ENCODE peak calls at places on chromosomes 4 and X, in eight cellular contexts. One of them, this sample, is unnamed.

GRCh38 chr4:140004580-140005314 is 149.2 kb downstream of the MAML3 start:
- DNase-seq in neural progenitor cell: peak
- DNase-seq in activated gamma-delta T cell treated with Interleukin-2 at 50 U/mL for 16 hours: no peak
- DNase-seq in upper lobe of right lung: peak
- DNase-seq in activated T-cell treated with anti-CD3 and anti-CD28 coated beads for 1 hour: no peak
- DNase-seq in lower leg skin: no peak
- DNase-seq in kidney tubule cell: peak
- DNase-seq in sigmoid colon: peak
- DNase-seq in this sample: no peak

GRCh38 chr4:185637162-185637875 is 102.0 kb upstream of the PDLIM3 start:
- DNase-seq in sigmoid colon: no peak
- DNase-seq in upper lobe of right lung: no peak
- DNase-seq in kidney tubule cell: no peak
- DNase-seq in activated gamma-delta T cell treated with Interleukin-2 at 50 U/mL for 16 hours: no peak
- DNase-seq in neural progenitor cell: no peak
- DNase-seq in lower leg skin: no peak
- DNase-seq in activated T-cell treated with anti-CD3 and anti-CD28 coated beads for 1 hour: no peak
- DNase-seq in this sample: no peak

GRCh38 chrX:139844163-139844562 is 88.7 kb downstream of the ATP11C start:
- DNase-seq in neural progenitor cell: no peak
- DNase-seq in activated T-cell treated with anti-CD3 and anti-CD28 coated beads for 1 hour: no peak
- DNase-seq in lower leg skin: no peak
- DNase-seq in activated gamma-delta T cell treated with Interleukin-2 at 50 U/mL for 16 hours: no peak
- DNase-seq in upper lobe of right lung: no peak
- DNase-seq in kidney tubule cell: peak
- DNase-seq in sigmoid colon: no peak
- DNase-seq in this sample: no peak

GRCh38 chr4:85779165-85779564 is 304.2 kb downstream of the ARHGAP24 start:
- DNase-seq in neural progenitor cell: no peak
- DNase-seq in activated gamma-delta T cell treated with Interleukin-2 at 50 U/mL for 16 hours: no peak
- DNase-seq in kidney tubule cell: peak
- DNase-seq in lower leg skin: no peak
- DNase-seq in activated T-cell treated with anti-CD3 and anti-CD28 coated beads for 1 hour: no peak
- DNase-seq in sigmoid colon: no peak
- DNase-seq in upper lobe of right lung: no peak
- DNase-seq in this sample: no peak

GRCh38 chr4:17165256-17165655 is 266.8 kb upstream of the LDB2 start:
- DNase-seq in neural progenitor cell: no peak
- DNase-seq in lower leg skin: no peak
- DNase-seq in upper lobe of right lung: no peak
- DNase-seq in activated gamma-delta T cell treated with Interleukin-2 at 50 U/mL for 16 hours: no peak
- DNase-seq in activated T-cell treated with anti-CD3 and anti-CD28 coated beads for 1 hour: no peak
- DNase-seq in sigmoid colon: no peak
- DNase-seq in kidney tubule cell: no peak
- DNase-seq in this sample: no peak

GRCh38 chr4:91754716-91755115 is 549.0 kb upstream of the GRID2 start:
- DNase-seq in neural progenitor cell: no peak
- DNase-seq in sigmoid colon: no peak
- DNase-seq in kidney tubule cell: no peak
- DNase-seq in lower leg skin: no peak
- DNase-seq in activated gamma-delta T cell treated with Interleukin-2 at 50 U/mL for 16 hours: no peak
- DNase-seq in activated T-cell treated with anti-CD3 and anti-CD28 coated beads for 1 hour: no peak
- DNase-seq in upper lobe of right lung: no peak
- DNase-seq in this sample: no peak

GRCh38 chr4:134885436-134885835 is 683.8 kb upstream of the PABPC4L start:
- DNase-seq in lower leg skin: no peak
- DNase-seq in sigmoid colon: no peak
- DNase-seq in neural progenitor cell: no peak
- DNase-seq in upper lobe of right lung: no peak
- DNase-seq in kidney tubule cell: no peak
- DNase-seq in activated T-cell treated with anti-CD3 and anti-CD28 coated beads for 1 hour: no peak
- DNase-seq in activated gamma-delta T cell treated with Interleukin-2 at 50 U/mL for 16 hours: no peak
- DNase-seq in this sample: no peak

GRCh38 chr4:120874792-120875774 is 47.4 kb downstream of the PRDM5 start:
- DNase-seq in activated T-cell treated with anti-CD3 and anti-CD28 coated beads for 1 hour: no peak
- DNase-seq in activated gamma-delta T cell treated with Interleukin-2 at 50 U/mL for 16 hours: no peak
- DNase-seq in sigmoid colon: no peak
- DNase-seq in lower leg skin: no peak
- DNase-seq in kidney tubule cell: no peak
- DNase-seq in neural progenitor cell: peak
- DNase-seq in upper lobe of right lung: no peak
- DNase-seq in this sample: no peak

GRCh38 chr4:143302526-143302925 is 34.1 kb upstream of the GAB1 start:
- DNase-seq in neural progenitor cell: no peak
- DNase-seq in lower leg skin: no peak
- DNase-seq in activated gamma-delta T cell treated with Interleukin-2 at 50 U/mL for 16 hours: no peak
- DNase-seq in kidney tubule cell: no peak
- DNase-seq in sigmoid colon: no peak
- DNase-seq in upper lobe of right lung: no peak
- DNase-seq in activated T-cell treated with anti-CD3 and anti-CD28 coated beads for 1 hour: no peak
- DNase-seq in this sample: no peak

GRCh38 chr4:335515-335914 is 2.1 kb upstream of the ZNF141 start:
- DNase-seq in sigmoid colon: no peak
- DNase-seq in lower leg skin: no peak
- DNase-seq in neural progenitor cell: no peak
- DNase-seq in kidney tubule cell: no peak
- DNase-seq in activated gamma-delta T cell treated with Interleukin-2 at 50 U/mL for 16 hours: no peak
- DNase-seq in activated T-cell treated with anti-CD3 and anti-CD28 coated beads for 1 hour: no peak
- DNase-seq in upper lobe of right lung: no peak
- DNase-seq in this sample: no peak

GRCh38 chr4:151325320-151326246 is at the start of gene SH3D19:
- DNase-seq in activated T-cell treated with anti-CD3 and anti-CD28 coated beads for 1 hour: no peak
- DNase-seq in upper lobe of right lung: peak
- DNase-seq in sigmoid colon: peak
- DNase-seq in lower leg skin: peak
- DNase-seq in neural progenitor cell: peak
- DNase-seq in activated gamma-delta T cell treated with Interleukin-2 at 50 U/mL for 16 hours: no peak
- DNase-seq in kidney tubule cell: peak
- DNase-seq in this sample: no peak

GRCh38 chr4:108060164-108060563 is 70.5 kb downstream of the HADH start:
- DNase-seq in activated T-cell treated with anti-CD3 and anti-CD28 coated beads for 1 hour: no peak
- DNase-seq in lower leg skin: no peak
- DNase-seq in kidney tubule cell: peak
- DNase-seq in sigmoid colon: no peak
- DNase-seq in upper lobe of right lung: no peak
- DNase-seq in neural progenitor cell: peak
- DNase-seq in activated gamma-delta T cell treated with Interleukin-2 at 50 U/mL for 16 hours: no peak
- DNase-seq in this sample: no peak

GRCh38 chr4:95167809-95168208 is 381.0 kb downstream of the UNC5C start:
- DNase-seq in upper lobe of right lung: no peak
- DNase-seq in lower leg skin: no peak
- DNase-seq in sigmoid colon: no peak
- DNase-seq in neural progenitor cell: peak
- DNase-seq in activated T-cell treated with anti-CD3 and anti-CD28 coated beads for 1 hour: no peak
- DNase-seq in activated gamma-delta T cell treated with Interleukin-2 at 50 U/mL for 16 hours: no peak
- DNase-seq in kidney tubule cell: no peak
- DNase-seq in this sample: no peak

GRCh38 chr4:85759392-85759791 is 284.4 kb downstream of the ARHGAP24 start:
- DNase-seq in activated T-cell treated with anti-CD3 and anti-CD28 coated beads for 1 hour: no peak
- DNase-seq in neural progenitor cell: no peak
- DNase-seq in sigmoid colon: no peak
- DNase-seq in lower leg skin: no peak
- DNase-seq in kidney tubule cell: no peak
- DNase-seq in activated gamma-delta T cell treated with Interleukin-2 at 50 U/mL for 16 hours: no peak
- DNase-seq in upper lobe of right lung: no peak
- DNase-seq in this sample: no peak

GRCh38 chr4:649293-649625 is 23.9 kb downstream of the PDE6B start:
- DNase-seq in activated T-cell treated with anti-CD3 and anti-CD28 coated beads for 1 hour: no peak
- DNase-seq in upper lobe of right lung: no peak
- DNase-seq in neural progenitor cell: no peak
- DNase-seq in activated gamma-delta T cell treated with Interleukin-2 at 50 U/mL for 16 hours: no peak
- DNase-seq in sigmoid colon: no peak
- DNase-seq in kidney tubule cell: no peak
- DNase-seq in lower leg skin: no peak
- DNase-seq in this sample: no peak

GRCh38 chrX:71870337-71871098 is 40.1 kb upstream of the NHSL2 start:
- DNase-seq in activated T-cell treated with anti-CD3 and anti-CD28 coated beads for 1 hour: no peak
- DNase-seq in lower leg skin: no peak
- DNase-seq in activated gamma-delta T cell treated with Interleukin-2 at 50 U/mL for 16 hours: no peak
- DNase-seq in upper lobe of right lung: no peak
- DNase-seq in kidney tubule cell: peak
- DNase-seq in sigmoid colon: no peak
- DNase-seq in neural progenitor cell: peak
- DNase-seq in this sample: no peak

GRCh38 chr4:6573551-6573950 is 1.4 kb upstream of the MAN2B2 start:
- DNase-seq in kidney tubule cell: no peak
- DNase-seq in sigmoid colon: no peak
- DNase-seq in activated T-cell treated with anti-CD3 and anti-CD28 coated beads for 1 hour: no peak
- DNase-seq in neural progenitor cell: no peak
- DNase-seq in upper lobe of right lung: no peak
- DNase-seq in activated gamma-delta T cell treated with Interleukin-2 at 50 U/mL for 16 hours: no peak
- DNase-seq in lower leg skin: no peak
- DNase-seq in this sample: no peak

GRCh38 chrX:15358533-15358932 is 23.2 kb upstream of the PIGA start:
- DNase-seq in activated T-cell treated with anti-CD3 and anti-CD28 coated beads for 1 hour: no peak
- DNase-seq in lower leg skin: no peak
- DNase-seq in activated gamma-delta T cell treated with Interleukin-2 at 50 U/mL for 16 hours: no peak
- DNase-seq in neural progenitor cell: no peak
- DNase-seq in upper lobe of right lung: no peak
- DNase-seq in sigmoid colon: no peak
- DNase-seq in kidney tubule cell: no peak
- DNase-seq in this sample: no peak

GRCh38 chrX:16785247-16786138 is 773 bp upstream of the TXLNG start:
- DNase-seq in lower leg skin: peak
- DNase-seq in sigmoid colon: peak
- DNase-seq in activated T-cell treated with anti-CD3 and anti-CD28 coated beads for 1 hour: no peak
- DNase-seq in kidney tubule cell: no peak
- DNase-seq in upper lobe of right lung: no peak
- DNase-seq in neural progenitor cell: peak
- DNase-seq in activated gamma-delta T cell treated with Interleukin-2 at 50 U/mL for 16 hours: no peak
- DNase-seq in this sample: no peak

GRCh38 chrX:22650691-22651090 is 349.1 kb upstream of the DDX53 start:
- DNase-seq in upper lobe of right lung: no peak
- DNase-seq in activated gamma-delta T cell treated with Interleukin-2 at 50 U/mL for 16 hours: no peak
- DNase-seq in kidney tubule cell: no peak
- DNase-seq in activated T-cell treated with anti-CD3 and anti-CD28 coated beads for 1 hour: no peak
- DNase-seq in lower leg skin: peak
- DNase-seq in sigmoid colon: no peak
- DNase-seq in neural progenitor cell: no peak
- DNase-seq in this sample: no peak

GRCh38 chrX:49290215-49290614 is 13.2 kb upstream of the GAGE10 start:
- DNase-seq in sigmoid colon: no peak
- DNase-seq in kidney tubule cell: no peak
- DNase-seq in upper lobe of right lung: no peak
- DNase-seq in activated gamma-delta T cell treated with Interleukin-2 at 50 U/mL for 16 hours: no peak
- DNase-seq in lower leg skin: no peak
- DNase-seq in neural progenitor cell: no peak
- DNase-seq in activated T-cell treated with anti-CD3 and anti-CD28 coated beads for 1 hour: no peak
- DNase-seq in this sample: no peak